ENCODE peak calls at places on chromosome 12, in six cellular contexts. L is endothelial cell, M is midbrain, T is suprapubic skin, V is HT-29, I is GM23248. G is an unnamed sample.

GRCh38 chr12:5081016-5081415 is 37.3 kb downstream of the KCNA5 start:
- DNase-seq in T (no peak), M (no peak), L (no peak), I (no peak), V (no peak), G (no peak)

GRCh38 chr12:64142382-64142781 is 79.7 kb downstream of the KICS2 start:
- DNase-seq in M (no peak), I (no peak), V (no peak), L (no peak), T (no peak), G (no peak)

GRCh38 chr12:104426926-104427546 is 29.7 kb upstream of the CHST11 start:
- DNase-seq in L (no peak), I (peak; percentile 65), M (no peak), T (no peak), V (no peak), G (no peak)

GRCh38 chr12:72285861-72286260 is 13.7 kb downstream of the TRHDE start:
- DNase-seq in I (no peak), L (no peak), T (no peak), M (no peak), V (no peak), G (no peak)

GRCh38 chr12:101919447-101919846 is 42.1 kb downstream of the DRAM1 start:
- DNase-seq in V (no peak), T (no peak), I (no peak), L (no peak), M (no peak), G (no peak)

GRCh38 chr12:109953656-109954055 is 42.5 kb downstream of the GIT2 start:
- DNase-seq in T (no peak), M (no peak), V (no peak), L (no peak), I (no peak), G (no peak)

GRCh38 chr12:130185455-130186100 is 23.3 kb downstream of the FZD10 start:
- DNase-seq in I (no peak), V (no peak), M (no peak), L (no peak), T (no peak), G (no peak)

GRCh38 chr12:71186571-71187288 is 28.9 kb upstream of the TSPAN8 start:
- DNase-seq in V (no peak), I (no peak), L (no peak), M (no peak), T (no peak), G (no peak)

GRCh38 chr12:58841058-58841798 is 79.1 kb downstream of the LRIG3 start:
- DNase-seq in I (no peak), V (no peak), M (no peak), T (no peak), L (no peak), G (no peak)

GRCh38 chr12:83123039-83123438 is 436.3 kb downstream of the TMTC2 start:
- DNase-seq in I (peak; percentile 54), L (no peak), V (no peak), M (no peak), T (no peak), G (no peak)

GRCh38 chr12:1104088-1104800 is 113.2 kb downstream of the ERC1 start:
- DNase-seq in V (no peak), L (no peak), I (no peak), M (no peak), T (no peak), G (no peak)

GRCh38 chr12:62899568-62900390 is 35.2 kb downstream of the PPM1H start:
- DNase-seq in L (no peak), M (no peak), I (no peak), V (no peak), T (no peak), G (no peak)

GRCh38 chr12:111596985-111597730 is 2.0 kb downstream of the ATXN2 start:
- DNase-seq in T (no peak), M (peak; percentile 52), V (peak; percentile 66), I (peak; percentile 78), L (peak; percentile 47), G (peak; percentile 5)

GRCh38 chr12:110179291-110179690 is 55.1 kb downstream of the IFT81 start:
- DNase-seq in T (no peak), I (peak; percentile 75), V (no peak), M (no peak), L (no peak), G (no peak)

GRCh38 chr12:30888241-30888640 is 38.3 kb upstream of the TSPAN11 start:
- DNase-seq in T (no peak), I (no peak), V (no peak), L (no peak), M (no peak), G (no peak)

GRCh38 chr12:3293446-3294161 is 197.4 kb upstream of the PRMT8 start:
- DNase-seq in T (no peak), I (peak; percentile 83), L (no peak), V (no peak), M (no peak), G (no peak)

GRCh38 chr12:91877461-91878230 is 268.0 kb downstream of the BTG1 start:
- DNase-seq in V (peak; percentile 10), T (no peak), I (no peak), M (no peak), L (no peak), G (peak; percentile 20)